ENCODE peak calls at places on chromosomes 13 and 19, in seven cellular contexts. One of them, this sample, is unnamed.

GRCh38 chr13:113915012-113915763 is 51.3 kb upstream of the GAS6 start:
- DNase-seq in progenitor cell of endocrine pancreas: no peak
- DNase-seq in stimulated activated CD4-positive, alpha-beta T cell treated with anti-CD3 and anti-CD28 coated beads, Interleukin-2, amount 100 ng/mL, for 48 hours: no peak
- DNase-seq in naive thymus-derived CD8-positive, alpha-beta T cell: no peak
- DNase-seq in posterior cingulate gyrus: no peak
- DNase-seq in activated CD8-positive, alpha-beta memory T cell treated with anti-CD3 and anti-CD28 coated beads for 1 hour: no peak
- DNase-seq in NCI-H460: no peak
- DNase-seq in this sample: no peak

GRCh38 chr13:84574851-84575250 is 692.6 kb upstream of the SLITRK1 start:
- DNase-seq in progenitor cell of endocrine pancreas: no peak
- DNase-seq in stimulated activated CD4-positive, alpha-beta T cell treated with anti-CD3 and anti-CD28 coated beads, Interleukin-2, amount 100 ng/mL, for 48 hours: no peak
- DNase-seq in naive thymus-derived CD8-positive, alpha-beta T cell: no peak
- DNase-seq in posterior cingulate gyrus: no peak
- DNase-seq in activated CD8-positive, alpha-beta memory T cell treated with anti-CD3 and anti-CD28 coated beads for 1 hour: no peak
- DNase-seq in NCI-H460: peak
- DNase-seq in this sample: no peak

GRCh38 chr13:46527237-46527636 is 25.7 kb upstream of the LRCH1 start:
- DNase-seq in progenitor cell of endocrine pancreas: no peak
- DNase-seq in stimulated activated CD4-positive, alpha-beta T cell treated with anti-CD3 and anti-CD28 coated beads, Interleukin-2, amount 100 ng/mL, for 48 hours: no peak
- DNase-seq in naive thymus-derived CD8-positive, alpha-beta T cell: no peak
- DNase-seq in posterior cingulate gyrus: no peak
- DNase-seq in activated CD8-positive, alpha-beta memory T cell treated with anti-CD3 and anti-CD28 coated beads for 1 hour: no peak
- DNase-seq in NCI-H460: no peak
- DNase-seq in this sample: no peak

GRCh38 chr19:50434525-50434924 is 1.8 kb downstream of the MYBPC2 start:
- DNase-seq in progenitor cell of endocrine pancreas: no peak
- DNase-seq in stimulated activated CD4-positive, alpha-beta T cell treated with anti-CD3 and anti-CD28 coated beads, Interleukin-2, amount 100 ng/mL, for 48 hours: no peak
- DNase-seq in naive thymus-derived CD8-positive, alpha-beta T cell: no peak
- DNase-seq in posterior cingulate gyrus: no peak
- DNase-seq in activated CD8-positive, alpha-beta memory T cell treated with anti-CD3 and anti-CD28 coated beads for 1 hour: no peak
- DNase-seq in NCI-H460: no peak
- DNase-seq in this sample: no peak

GRCh38 chr19:34962281-34962944 is 1.6 kb downstream of the ZNF792 start:
- DNase-seq in progenitor cell of endocrine pancreas: no peak
- DNase-seq in stimulated activated CD4-positive, alpha-beta T cell treated with anti-CD3 and anti-CD28 coated beads, Interleukin-2, amount 100 ng/mL, for 48 hours: no peak
- DNase-seq in naive thymus-derived CD8-positive, alpha-beta T cell: no peak
- DNase-seq in posterior cingulate gyrus: no peak
- DNase-seq in activated CD8-positive, alpha-beta memory T cell treated with anti-CD3 and anti-CD28 coated beads for 1 hour: no peak
- DNase-seq in NCI-H460: no peak
- DNase-seq in this sample: no peak

GRCh38 chr13:105213512-105213911 is 1322.0 kb downstream of the EFNB2 start:
- DNase-seq in progenitor cell of endocrine pancreas: no peak
- DNase-seq in stimulated activated CD4-positive, alpha-beta T cell treated with anti-CD3 and anti-CD28 coated beads, Interleukin-2, amount 100 ng/mL, for 48 hours: no peak
- DNase-seq in naive thymus-derived CD8-positive, alpha-beta T cell: no peak
- DNase-seq in posterior cingulate gyrus: no peak
- DNase-seq in activated CD8-positive, alpha-beta memory T cell treated with anti-CD3 and anti-CD28 coated beads for 1 hour: no peak
- DNase-seq in NCI-H460: no peak
- DNase-seq in this sample: no peak

GRCh38 chr13:65597839-65598818 is 1632.0 kb downstream of the PCDH9 start:
- DNase-seq in progenitor cell of endocrine pancreas: no peak
- DNase-seq in stimulated activated CD4-positive, alpha-beta T cell treated with anti-CD3 and anti-CD28 coated beads, Interleukin-2, amount 100 ng/mL, for 48 hours: no peak
- DNase-seq in naive thymus-derived CD8-positive, alpha-beta T cell: no peak
- DNase-seq in posterior cingulate gyrus: no peak
- DNase-seq in activated CD8-positive, alpha-beta memory T cell treated with anti-CD3 and anti-CD28 coated beads for 1 hour: no peak
- DNase-seq in NCI-H460: peak
- DNase-seq in this sample: no peak

GRCh38 chr19:45152504-45153338 is 8.1 kb downstream of the NKPD1 start:
- DNase-seq in progenitor cell of endocrine pancreas: no peak
- DNase-seq in stimulated activated CD4-positive, alpha-beta T cell treated with anti-CD3 and anti-CD28 coated beads, Interleukin-2, amount 100 ng/mL, for 48 hours: peak
- DNase-seq in naive thymus-derived CD8-positive, alpha-beta T cell: peak
- DNase-seq in posterior cingulate gyrus: no peak
- DNase-seq in activated CD8-positive, alpha-beta memory T cell treated with anti-CD3 and anti-CD28 coated beads for 1 hour: no peak
- DNase-seq in NCI-H460: no peak
- DNase-seq in this sample: peak

GRCh38 chr13:90591260-90591926 is 756.1 kb upstream of the MIR17HG start:
- DNase-seq in progenitor cell of endocrine pancreas: no peak
- DNase-seq in stimulated activated CD4-positive, alpha-beta T cell treated with anti-CD3 and anti-CD28 coated beads, Interleukin-2, amount 100 ng/mL, for 48 hours: no peak
- DNase-seq in naive thymus-derived CD8-positive, alpha-beta T cell: no peak
- DNase-seq in posterior cingulate gyrus: no peak
- DNase-seq in activated CD8-positive, alpha-beta memory T cell treated with anti-CD3 and anti-CD28 coated beads for 1 hour: no peak
- DNase-seq in NCI-H460: no peak
- DNase-seq in this sample: no peak

GRCh38 chr13:39144941-39145533 is 106.8 kb downstream of the NHLRC3 start:
- DNase-seq in progenitor cell of endocrine pancreas: peak
- DNase-seq in stimulated activated CD4-positive, alpha-beta T cell treated with anti-CD3 and anti-CD28 coated beads, Interleukin-2, amount 100 ng/mL, for 48 hours: peak
- DNase-seq in naive thymus-derived CD8-positive, alpha-beta T cell: no peak
- DNase-seq in posterior cingulate gyrus: peak
- DNase-seq in activated CD8-positive, alpha-beta memory T cell treated with anti-CD3 and anti-CD28 coated beads for 1 hour: no peak
- DNase-seq in NCI-H460: peak
- DNase-seq in this sample: peak

GRCh38 chr19:29541473-29542253 is 15.9 kb downstream of the VSTM2B start:
- DNase-seq in progenitor cell of endocrine pancreas: no peak
- DNase-seq in stimulated activated CD4-positive, alpha-beta T cell treated with anti-CD3 and anti-CD28 coated beads, Interleukin-2, amount 100 ng/mL, for 48 hours: no peak
- DNase-seq in naive thymus-derived CD8-positive, alpha-beta T cell: no peak
- DNase-seq in posterior cingulate gyrus: no peak
- DNase-seq in activated CD8-positive, alpha-beta memory T cell treated with anti-CD3 and anti-CD28 coated beads for 1 hour: no peak
- DNase-seq in NCI-H460: no peak
- DNase-seq in this sample: no peak

GRCh38 chr13:33069365-33069764 is 53.1 kb downstream of the KL start:
- DNase-seq in progenitor cell of endocrine pancreas: no peak
- DNase-seq in stimulated activated CD4-positive, alpha-beta T cell treated with anti-CD3 and anti-CD28 coated beads, Interleukin-2, amount 100 ng/mL, for 48 hours: no peak
- DNase-seq in naive thymus-derived CD8-positive, alpha-beta T cell: no peak
- DNase-seq in posterior cingulate gyrus: no peak
- DNase-seq in activated CD8-positive, alpha-beta memory T cell treated with anti-CD3 and anti-CD28 coated beads for 1 hour: no peak
- DNase-seq in NCI-H460: no peak
- DNase-seq in this sample: no peak

GRCh38 chr19:6494438-6495036 is 7.6 kb downstream of the TUBB4A start:
- DNase-seq in progenitor cell of endocrine pancreas: no peak
- DNase-seq in stimulated activated CD4-positive, alpha-beta T cell treated with anti-CD3 and anti-CD28 coated beads, Interleukin-2, amount 100 ng/mL, for 48 hours: no peak
- DNase-seq in naive thymus-derived CD8-positive, alpha-beta T cell: no peak
- DNase-seq in posterior cingulate gyrus: no peak
- DNase-seq in activated CD8-positive, alpha-beta memory T cell treated with anti-CD3 and anti-CD28 coated beads for 1 hour: no peak
- DNase-seq in NCI-H460: no peak
- DNase-seq in this sample: no peak

GRCh38 chr19:50264483-50265186 is 61.2 kb downstream of the MYH14 start:
- DNase-seq in progenitor cell of endocrine pancreas: no peak
- DNase-seq in stimulated activated CD4-positive, alpha-beta T cell treated with anti-CD3 and anti-CD28 coated beads, Interleukin-2, amount 100 ng/mL, for 48 hours: no peak
- DNase-seq in naive thymus-derived CD8-positive, alpha-beta T cell: no peak
- DNase-seq in posterior cingulate gyrus: no peak
- DNase-seq in activated CD8-positive, alpha-beta memory T cell treated with anti-CD3 and anti-CD28 coated beads for 1 hour: no peak
- DNase-seq in NCI-H460: no peak
- DNase-seq in this sample: no peak

GRCh38 chr19:30106417-30107095 is 164.5 kb downstream of the URI1 start:
- DNase-seq in progenitor cell of endocrine pancreas: no peak
- DNase-seq in stimulated activated CD4-positive, alpha-beta T cell treated with anti-CD3 and anti-CD28 coated beads, Interleukin-2, amount 100 ng/mL, for 48 hours: no peak
- DNase-seq in naive thymus-derived CD8-positive, alpha-beta T cell: no peak
- DNase-seq in posterior cingulate gyrus: no peak
- DNase-seq in activated CD8-positive, alpha-beta memory T cell treated with anti-CD3 and anti-CD28 coated beads for 1 hour: no peak
- DNase-seq in NCI-H460: no peak
- DNase-seq in this sample: no peak

GRCh38 chr13:21338651-21339278 is 120.3 kb downstream of the ZDHHC20 start:
- DNase-seq in progenitor cell of endocrine pancreas: no peak
- DNase-seq in stimulated activated CD4-positive, alpha-beta T cell treated with anti-CD3 and anti-CD28 coated beads, Interleukin-2, amount 100 ng/mL, for 48 hours: no peak
- DNase-seq in naive thymus-derived CD8-positive, alpha-beta T cell: no peak
- DNase-seq in posterior cingulate gyrus: no peak
- DNase-seq in activated CD8-positive, alpha-beta memory T cell treated with anti-CD3 and anti-CD28 coated beads for 1 hour: no peak
- DNase-seq in NCI-H460: no peak
- DNase-seq in this sample: no peak

GRCh38 chr19:10644351-10645007 is 9.7 kb upstream of the ILF3 start:
- DNase-seq in progenitor cell of endocrine pancreas: peak
- DNase-seq in stimulated activated CD4-positive, alpha-beta T cell treated with anti-CD3 and anti-CD28 coated beads, Interleukin-2, amount 100 ng/mL, for 48 hours: peak
- DNase-seq in naive thymus-derived CD8-positive, alpha-beta T cell: peak
- DNase-seq in posterior cingulate gyrus: peak
- DNase-seq in activated CD8-positive, alpha-beta memory T cell treated with anti-CD3 and anti-CD28 coated beads for 1 hour: peak
- DNase-seq in NCI-H460: peak
- DNase-seq in this sample: peak

GRCh38 chr19:15296841-15297415 is 35.4 kb downstream of the BRD4 start:
- DNase-seq in progenitor cell of endocrine pancreas: no peak
- DNase-seq in stimulated activated CD4-positive, alpha-beta T cell treated with anti-CD3 and anti-CD28 coated beads, Interleukin-2, amount 100 ng/mL, for 48 hours: no peak
- DNase-seq in naive thymus-derived CD8-positive, alpha-beta T cell: no peak
- DNase-seq in posterior cingulate gyrus: no peak
- DNase-seq in activated CD8-positive, alpha-beta memory T cell treated with anti-CD3 and anti-CD28 coated beads for 1 hour: no peak
- DNase-seq in NCI-H460: peak
- DNase-seq in this sample: no peak

GRCh38 chr13:36475468-36475867 is 43.2 kb downstream of the CCNA1 start:
- DNase-seq in progenitor cell of endocrine pancreas: no peak
- DNase-seq in stimulated activated CD4-positive, alpha-beta T cell treated with anti-CD3 and anti-CD28 coated beads, Interleukin-2, amount 100 ng/mL, for 48 hours: no peak
- DNase-seq in naive thymus-derived CD8-positive, alpha-beta T cell: no peak
- DNase-seq in posterior cingulate gyrus: no peak
- DNase-seq in activated CD8-positive, alpha-beta memory T cell treated with anti-CD3 and anti-CD28 coated beads for 1 hour: no peak
- DNase-seq in NCI-H460: peak
- DNase-seq in this sample: no peak

GRCh38 chr19:1646149-1646930 is 6.1 kb downstream of the TCF3 start:
- DNase-seq in progenitor cell of endocrine pancreas: no peak
- DNase-seq in stimulated activated CD4-positive, alpha-beta T cell treated with anti-CD3 and anti-CD28 coated beads, Interleukin-2, amount 100 ng/mL, for 48 hours: no peak
- DNase-seq in naive thymus-derived CD8-positive, alpha-beta T cell: no peak
- DNase-seq in posterior cingulate gyrus: no peak
- DNase-seq in activated CD8-positive, alpha-beta memory T cell treated with anti-CD3 and anti-CD28 coated beads for 1 hour: no peak
- DNase-seq in NCI-H460: no peak
- DNase-seq in this sample: no peak

GRCh38 chr13:106616729-106617128 is 48.8 kb upstream of the ARGLU1 start:
- DNase-seq in progenitor cell of endocrine pancreas: no peak
- DNase-seq in stimulated activated CD4-positive, alpha-beta T cell treated with anti-CD3 and anti-CD28 coated beads, Interleukin-2, amount 100 ng/mL, for 48 hours: no peak
- DNase-seq in naive thymus-derived CD8-positive, alpha-beta T cell: no peak
- DNase-seq in posterior cingulate gyrus: no peak
- DNase-seq in activated CD8-positive, alpha-beta memory T cell treated with anti-CD3 and anti-CD28 coated beads for 1 hour: no peak
- DNase-seq in NCI-H460: no peak
- DNase-seq in this sample: no peak

GRCh38 chr13:44448373-44448772 is 74.7 kb downstream of the SERP2 start:
- DNase-seq in progenitor cell of endocrine pancreas: no peak
- DNase-seq in stimulated activated CD4-positive, alpha-beta T cell treated with anti-CD3 and anti-CD28 coated beads, Interleukin-2, amount 100 ng/mL, for 48 hours: no peak
- DNase-seq in naive thymus-derived CD8-positive, alpha-beta T cell: no peak
- DNase-seq in posterior cingulate gyrus: no peak
- DNase-seq in activated CD8-positive, alpha-beta memory T cell treated with anti-CD3 and anti-CD28 coated beads for 1 hour: no peak
- DNase-seq in NCI-H460: no peak
- DNase-seq in this sample: no peak

GRCh38 chr19:35267818-35268545 is 780 bp upstream of the USF2 start:
- DNase-seq in progenitor cell of endocrine pancreas: peak
- DNase-seq in stimulated activated CD4-positive, alpha-beta T cell treated with anti-CD3 and anti-CD28 coated beads, Interleukin-2, amount 100 ng/mL, for 48 hours: peak
- DNase-seq in naive thymus-derived CD8-positive, alpha-beta T cell: peak
- DNase-seq in posterior cingulate gyrus: no peak
- DNase-seq in activated CD8-positive, alpha-beta memory T cell treated with anti-CD3 and anti-CD28 coated beads for 1 hour: no peak
- DNase-seq in NCI-H460: peak
- DNase-seq in this sample: peak

GRCh38 chr19:51207747-51208146 is 17.1 kb upstream of the CD33 start:
- DNase-seq in progenitor cell of endocrine pancreas: no peak
- DNase-seq in stimulated activated CD4-positive, alpha-beta T cell treated with anti-CD3 and anti-CD28 coated beads, Interleukin-2, amount 100 ng/mL, for 48 hours: no peak
- DNase-seq in naive thymus-derived CD8-positive, alpha-beta T cell: no peak
- DNase-seq in posterior cingulate gyrus: no peak
- DNase-seq in activated CD8-positive, alpha-beta memory T cell treated with anti-CD3 and anti-CD28 coated beads for 1 hour: no peak
- DNase-seq in NCI-H460: no peak
- DNase-seq in this sample: no peak

GRCh38 chr13:66003558-66003957 is 1226.6 kb downstream of the PCDH9 start:
- DNase-seq in progenitor cell of endocrine pancreas: no peak
- DNase-seq in stimulated activated CD4-positive, alpha-beta T cell treated with anti-CD3 and anti-CD28 coated beads, Interleukin-2, amount 100 ng/mL, for 48 hours: no peak
- DNase-seq in naive thymus-derived CD8-positive, alpha-beta T cell: no peak
- DNase-seq in posterior cingulate gyrus: no peak
- DNase-seq in activated CD8-positive, alpha-beta memory T cell treated with anti-CD3 and anti-CD28 coated beads for 1 hour: no peak
- DNase-seq in NCI-H460: no peak
- DNase-seq in this sample: no peak